ENCODE peak calls at places on chromosomes 7 and 10, in four cellular contexts. S is CD8-positive, alpha-beta T cell; J is neuronal stem cell; L is cardiac muscle cell. E is an unnamed sample.

GRCh38 chr10:8435186-8436055 is 380.9 kb downstream of the GATA3 start:
- DNase-seq in S (no peak), J (no peak), L (no peak), E (no peak)

GRCh38 chr7:134339475-134339874 is 22.7 kb upstream of the SLC35B4 start:
- DNase-seq in S (no peak), J (no peak), L (no peak), E (no peak)

GRCh38 chr10:23999445-23999844 is 209.5 kb upstream of the KIAA1217 start:
- DNase-seq in S (no peak), J (no peak), L (no peak), E (no peak)

GRCh38 chr7:20260219-20260618 is 43.0 kb upstream of the MACC1 start:
- DNase-seq in S (no peak), J (no peak), L (peak; percentile 91), E (no peak)

GRCh38 chr10:114557854-114558253 is 100.2 kb downstream of the ABLIM1 start:
- DNase-seq in S (no peak), J (no peak), L (no peak), E (no peak)

GRCh38 chr7:138345567-138345966 is 114.5 kb upstream of the TRIM24 start:
- DNase-seq in S (no peak), J (no peak), L (no peak), E (no peak)

GRCh38 chr7:157807510-157807909 is 470.7 kb downstream of the DNAJB6 start:
- DNase-seq in S (no peak), J (no peak), L (no peak), E (no peak)

GRCh38 chr10:69237528-69238159 is 17.5 kb downstream of the HKDC1 start:
- DNase-seq in S (peak; percentile 76), J (peak; percentile 86), L (peak; percentile 86), E (peak; percentile 79)

GRCh38 chr10:4812952-4813351 is 13.1 kb upstream of the AKR1E2 start:
- DNase-seq in S (no peak), J (no peak), L (peak; percentile 46), E (no peak)

GRCh38 chr7:101518348-101518747 is 110.7 kb downstream of the MYL10 start:
- DNase-seq in S (no peak), J (no peak), L (peak; percentile 20), E (no peak)

GRCh38 chr10:11746883-11747539 is 4.8 kb downstream of the ECHDC3 start:
- DNase-seq in S (no peak), J (no peak), L (peak; percentile 54), E (no peak)

GRCh38 chr10:74640134-74640533 is 186.3 kb upstream of the KAT6B start:
- DNase-seq in S (no peak), J (peak; percentile 17), L (no peak), E (no peak)

GRCh38 chr10:114363745-114364460 is 40.4 kb downstream of the AFAP1L2 start:
- DNase-seq in S (no peak), J (no peak), L (no peak), E (no peak)

GRCh38 chr10:6350609-6351008 is 147.9 kb downstream of the PFKFB3 start:
- DNase-seq in S (no peak), J (no peak), L (no peak), E (no peak)

GRCh38 chr7:27129729-27130539 is 623 bp downstream of the HOXA4 start:
- DNase-seq in S (no peak), J (no peak), L (no peak), E (peak; percentile 68)

GRCh38 chr10:129105266-129105665 is 361.8 kb upstream of the MGMT start:
- DNase-seq in S (no peak), J (no peak), L (peak; percentile 94), E (no peak)

GRCh38 chr7:114085592-114086490 is 167.0 kb upstream of the PPP1R3A start:
- DNase-seq in S (no peak), J (peak; percentile 45), L (peak; percentile 82), E (peak; percentile 95)

GRCh38 chr10:4691301-4691700 is 134.7 kb upstream of the AKR1E2 start:
- DNase-seq in S (no peak), J (no peak), L (no peak), E (no peak)

GRCh38 chr7:151694441-151694827 is 174.7 kb upstream of the RHEB start:
- DNase-seq in S (no peak), J (no peak), L (no peak), E (no peak)
- H3K4me1 ChIP-seq in S (peaks cover 16% of the 10 kb centered on the region), J (peaks cover 26% of the 10 kb centered on the region), L (peaks cover 68% of the 10 kb centered on the region), E (peaks cover 3% of the 10 kb centered on the region)

GRCh38 chr10:63267414-63268138 is 134.4 kb downstream of the NRBF2 start:
- DNase-seq in S (no peak), J (no peak), L (peak; percentile 88), E (peak; percentile 51)

GRCh38 chr10:63268798-63269503 is 135.8 kb downstream of the NRBF2 start:
- DNase-seq in S (peak; percentile 65), J (peak; percentile 67), L (peak; percentile 96), E (peak; percentile 96)

GRCh38 chr10:63275094-63275493 is 142.0 kb downstream of the NRBF2 start:
- DNase-seq in S (no peak), J (no peak), L (no peak), E (peak; percentile 68)

GRCh38 chr10:63268139-63268797 is 135.1 kb downstream of the NRBF2 start:
- DNase-seq in S (no peak), J (no peak), L (peak; percentile 68), E (no peak)

GRCh38 chr10:63273575-63273974 is 140.4 kb downstream of the NRBF2 start:
- DNase-seq in S (no peak), J (no peak), L (peak; percentile 17), E (peak; percentile 27)
- H3K27ac ChIP-seq in S (peak overlapping the region; percentile 52), J (no peak overlapping the region), L (peak overlapping the region; percentile 51), E (peak overlapping the region; percentile 5)

GRCh38 chr7:44617225-44617885 is 10.9 kb downstream of the OGDH start:
- DNase-seq in S (no peak), J (no peak), L (peak; percentile 25), E (peak; percentile 54)

GRCh38 chr7:44615793-44616192 is 9.4 kb downstream of the OGDH start:
- DNase-seq in S (no peak), J (no peak), L (no peak), E (no peak)

GRCh38 chr7:44616545-44616944 is 10.1 kb downstream of the OGDH start:
- DNase-seq in S (no peak), J (no peak), L (no peak), E (no peak)

GRCh38 chr7:44618045-44618444 is 11.6 kb downstream of the OGDH start:
- DNase-seq in S (no peak), J (no peak), L (no peak), E (no peak)

DNA sequence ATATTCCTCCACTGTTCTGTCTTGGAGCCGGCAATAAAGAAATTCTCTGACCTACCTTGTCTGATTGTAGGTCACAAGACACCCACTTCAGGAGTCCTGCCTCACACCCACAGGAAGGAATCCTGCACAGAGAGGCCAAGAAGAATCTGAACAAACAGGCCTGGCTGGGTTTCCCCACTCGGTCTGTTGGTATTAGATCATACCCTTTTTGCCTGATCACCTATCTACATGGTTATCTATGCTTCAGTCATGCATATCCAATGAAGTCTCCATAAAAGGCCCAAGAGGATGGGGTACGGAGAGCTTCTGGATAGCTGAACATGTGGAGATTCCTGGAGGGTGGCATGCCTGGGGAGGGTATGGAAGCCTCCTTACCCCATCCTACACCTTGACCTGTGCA is 12.3 kb downstream of the OGDH start:
- DNase-seq in S (no peak), J (no peak), L (no peak), E (no peak)
- H3K4me1 ChIP-seq in S (peaks cover 33% of the 10 kb centered on the region), J (no peaks in the 10 kb centered on the region), L (peaks cover 3% of the 10 kb centered on the region), E (peaks cover 21% of the 10 kb centered on the region)

GRCh38 chr7:66283003-66283920 is 78.1 kb downstream of the TPST1 start:
- DNase-seq in S (no peak), J (no peak), L (peak; percentile 75), E (no peak)
- H3K27ac ChIP-seq in S (no peak overlapping the region), J (no peak overlapping the region), L (no peak overlapping the region), E (no peak overlapping the region)

GRCh38 chr7:93147358-93147757 is 827 bp downstream of the SAMD9L start:
- DNase-seq in S (no peak), J (no peak), L (peak; percentile 68), E (peak; percentile 63)

GRCh38 chr7:93146465-93147127 is 1.6 kb downstream of the SAMD9L start:
- DNase-seq in S (no peak), J (no peak), L (no peak), E (no peak)

GRCh38 chr7:93150200-93150835 is 2.1 kb upstream of the SAMD9L start:
- DNase-seq in S (no peak), J (no peak), L (no peak), E (peak; percentile 20)

GRCh38 chr7:93148135-93148534 is at the start of gene SAMD9L:
- DNase-seq in S (no peak), J (no peak), L (peak; percentile 40), E (peak; percentile 75)

GRCh38 chr7:93148727-93149126 is 542 bp upstream of the SAMD9L start:
- DNase-seq in S (no peak), J (no peak), L (no peak), E (no peak)
- H3K4me1 ChIP-seq in S (peaks cover 23% of the 10 kb centered on the region), J (no peaks in the 10 kb centered on the region), L (no peaks in the 10 kb centered on the region), E (peaks cover 5% of the 10 kb centered on the region)

GRCh38 chr7:516216-516605 is 3.4 kb downstream of the PDGFA start:
- DNase-seq in S (no peak), J (no peak), L (no peak), E (no peak)

GRCh38 chr7:516606-517456 is 2.8 kb downstream of the PDGFA start:
- DNase-seq in S (no peak), J (peak; percentile 42), L (peak; percentile 76), E (peak; percentile 90)

GRCh38 chr7:514651-515598 is 4.7 kb downstream of the PDGFA start:
- DNase-seq in S (no peak), J (peak; percentile 24), L (peak; percentile 33), E (peak; percentile 83)

GRCh38 chr7:514242-514641 is 5.4 kb downstream of the PDGFA start:
- DNase-seq in S (no peak), J (no peak), L (no peak), E (no peak)

GRCh38 chr7:515628-516027 is 4.0 kb downstream of the PDGFA start:
- DNase-seq in S (no peak), J (no peak), L (no peak), E (no peak)
- H3K27ac ChIP-seq in S (no peak overlapping the region), J (no peak overlapping the region), L (no peak overlapping the region), E (no peak overlapping the region)

GRCh38 chr10:63438506-63439498 is 27.0 kb downstream of the JMJD1C start:
- DNase-seq in S (no peak), J (no peak), L (peak; percentile 52), E (peak; percentile 22)
- H3K4me1 ChIP-seq in S (no peaks in the 10 kb centered on the region), J (no peaks in the 10 kb centered on the region), L (peaks cover 50% of the 10 kb centered on the region), E (peaks cover 4% of the 10 kb centered on the region)

DNA sequence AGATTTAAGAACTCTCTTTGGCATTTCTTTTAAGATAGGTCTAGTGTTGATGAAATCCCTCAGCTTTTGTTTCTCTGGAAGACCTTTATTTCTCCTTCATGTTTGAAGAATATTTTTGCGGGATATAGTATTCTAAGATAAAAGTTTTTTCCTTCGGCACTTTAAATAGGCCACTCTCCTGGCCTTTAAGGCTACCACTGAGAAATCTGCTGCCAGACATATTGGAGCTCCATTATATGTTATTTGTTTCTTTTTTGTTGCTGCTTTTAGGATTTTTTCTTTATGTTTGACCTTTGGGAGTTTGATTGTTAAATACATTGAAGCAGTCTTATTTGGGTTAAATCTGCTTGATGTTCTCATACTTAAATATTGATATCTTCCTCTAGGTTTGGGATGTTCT is 22.6 kb downstream of the GALNT11 start:
- DNase-seq in S (no peak), J (no peak), L (no peak), E (no peak)
- H3K27ac ChIP-seq in S (no peak overlapping the region), J (no peak overlapping the region), L (no peak overlapping the region), E (no peak overlapping the region)

E was measured in small intestine.